ENCODE peak calls at places on chromosomes 4 and X, in four cellular contexts. C is DND-41; B is effector memory CD4-positive, alpha-beta T cell; A is cardiac muscle cell. M is an unnamed sample. For H3K4me1, the result is how much of the 10 kb centered on the place peaks cover.

GRCh38 chrX:152989292-152989658 is 4.6 kb downstream of the PNMA5 start:
- DNase-seq in B (no peak), A (peak), C (no peak), M (no peak)

GRCh38 chrX:344371-344901 is 25.8 kb upstream of the GTPBP6 start:
- DNase-seq in C (no peak), A (no peak), B (no peak), M (no peak)

GRCh38 chrX:134365923-134366322 is 94.0 kb upstream of the HPRT1 start:
- DNase-seq in A (no peak), C (no peak), B (no peak), M (no peak)

GRCh38 chr4:1082215-1083182 is 30.9 kb downstream of the RNF212 start:
- DNase-seq in C (no peak), A (peak), B (no peak), M (no peak)

GRCh38 chr4:26860922-26861433 is 337 bp downstream of the STIM2 start:
- DNase-seq in A (peak), C (peak), B (no peak), M (no peak)

GRCh38 chr4:5696341-5696740 is 12.0 kb downstream of the EVC2 start:
- DNase-seq in B (no peak), A (no peak), C (no peak), M (no peak)

GRCh38 chr4:25448379-25449109 is 71.5 kb downstream of the ANAPC4 start:
- DNase-seq in A (peak), B (no peak), C (no peak), M (no peak)

GRCh38 chrX:1558761-1559468 is 21.9 kb upstream of the P2RY8 start:
- DNase-seq in C (peak), B (no peak), A (no peak), M (no peak)

GRCh38 chr4:64341711-64342110 is 67.5 kb downstream of the TECRL start:
- DNase-seq in B (no peak), A (no peak), C (no peak), M (no peak)

GRCh38 chr4:110046588-110047049 is 133.9 kb downstream of the EGF start:
- DNase-seq in C (no peak), A (no peak), B (no peak), M (no peak)

GRCh38 chrX:108217877-108218276 is 126.3 kb downstream of the ATG4A start:
- DNase-seq in A (peak), C (no peak), B (no peak), M (no peak)

GRCh38 chr4:112170451-112170993 is 25.3 kb downstream of the FAM241A start:
- DNase-seq in B (no peak), A (peak), C (no peak), M (no peak)

GRCh38 chrX:139691493-139691842 is 16.5 kb downstream of the MCF2 start:
- DNase-seq in A (peak), C (no peak), B (no peak), M (no peak)

GRCh38 chr4:4425696-4426095 is 38.8 kb downstream of the NSG1 start:
- DNase-seq in A (no peak), C (no peak), B (no peak), M (no peak)

GRCh38 chr4:5292091-5292490 is 240.8 kb downstream of the STK32B start:
- DNase-seq in B (no peak), A (no peak), C (no peak), M (no peak)

GRCh38 chrX:119041175-119041574 is 31.6 kb upstream of the CT47C1 start:
- DNase-seq in A (peak), B (no peak), C (no peak), M (no peak)

GRCh38 chr4:151993521-151993920 is 232.7 kb upstream of the GATB start:
- DNase-seq in A (no peak), C (no peak), B (no peak), M (no peak)

GRCh38 chr4:182973421-182974340 is 56.5 kb upstream of the DCTD start:
- DNase-seq in A (peak), B (no peak), C (no peak), M (no peak)

GRCh38 chr4:128286474-128287158 is 997 bp downstream of the PGRMC2 start:
- DNase-seq in B (no peak), A (peak), C (peak), M (peak)

GRCh38 chr4:39544580-39545315 is 17.5 kb upstream of the UGDH start:
- DNase-seq in A (no peak), B (no peak), C (no peak), M (no peak)

GRCh38 chr4:176393306-176394013 is 73.7 kb downstream of the SPCS3 start:
- DNase-seq in B (no peak), C (no peak), A (no peak), M (no peak)

GRCh38 chr4:11480683-11481082 is 52.0 kb upstream of the HS3ST1 start:
- DNase-seq in B (no peak), A (peak), C (peak), M (no peak)

GRCh38 chr4:75338352-75338880 is 175.8 kb downstream of the RCHY1 start:
- DNase-seq in B (no peak), A (no peak), C (no peak), M (no peak)

GRCh38 chr4:106266201-106266600 is 49.8 kb downstream of the TBCK start:
- DNase-seq in B (no peak), A (peak), C (no peak), M (no peak)

GRCh38 chr4:165715211-165715610 is 157.8 kb upstream of the TLL1 start:
- DNase-seq in B (no peak), A (no peak), C (no peak), M (no peak)

GRCh38 chr4:90979551-90979950 is 852.4 kb downstream of the CCSER1 start:
- DNase-seq in B (no peak), C (no peak), A (no peak), M (no peak)

GRCh38 chr4:159016527-159017137 is 86.2 kb upstream of the RAPGEF2 start:
- DNase-seq in A (peak), C (no peak), B (no peak), M (no peak)

GRCh38 chrX:15277594-15277993 is 7.7 kb upstream of the ASB9 start:
- DNase-seq in A (peak), B (no peak), C (no peak), M (no peak)

GRCh38 chrX:16208601-16209000 is 41.3 kb downstream of the MAGEB17 start:
- DNase-seq in B (no peak), A (no peak), C (no peak), M (no peak)

GRCh38 chr4:75511841-75512240 is 2.4 kb downstream of the RCHY1 start:
- DNase-seq in A (peak), C (no peak), B (no peak), M (no peak)

GRCh38 chr4:16001484-16001858 is 38.5 kb upstream of the FGFBP2 start:
- DNase-seq in B (no peak), A (peak), C (peak), M (peak)

GRCh38 chr4:87489678-87490077 is 39.5 kb downstream of the SPARCL1 start:
- DNase-seq in B (no peak), A (peak), C (no peak), M (no peak)

GRCh38 chr4:165692082-165692481 is 181.0 kb upstream of the TLL1 start:
- DNase-seq in B (no peak), C (no peak), A (peak), M (no peak)

GRCh38 chrX:13827693-13828092 is 10.8 kb upstream of the GPM6B start:
- DNase-seq in C (no peak), B (no peak), A (no peak), M (no peak)

GRCh38 chrX:67555578-67556203 is 11.9 kb downstream of the AR start:
- DNase-seq in B (no peak), A (peak), C (peak), M (no peak)

DNA sequence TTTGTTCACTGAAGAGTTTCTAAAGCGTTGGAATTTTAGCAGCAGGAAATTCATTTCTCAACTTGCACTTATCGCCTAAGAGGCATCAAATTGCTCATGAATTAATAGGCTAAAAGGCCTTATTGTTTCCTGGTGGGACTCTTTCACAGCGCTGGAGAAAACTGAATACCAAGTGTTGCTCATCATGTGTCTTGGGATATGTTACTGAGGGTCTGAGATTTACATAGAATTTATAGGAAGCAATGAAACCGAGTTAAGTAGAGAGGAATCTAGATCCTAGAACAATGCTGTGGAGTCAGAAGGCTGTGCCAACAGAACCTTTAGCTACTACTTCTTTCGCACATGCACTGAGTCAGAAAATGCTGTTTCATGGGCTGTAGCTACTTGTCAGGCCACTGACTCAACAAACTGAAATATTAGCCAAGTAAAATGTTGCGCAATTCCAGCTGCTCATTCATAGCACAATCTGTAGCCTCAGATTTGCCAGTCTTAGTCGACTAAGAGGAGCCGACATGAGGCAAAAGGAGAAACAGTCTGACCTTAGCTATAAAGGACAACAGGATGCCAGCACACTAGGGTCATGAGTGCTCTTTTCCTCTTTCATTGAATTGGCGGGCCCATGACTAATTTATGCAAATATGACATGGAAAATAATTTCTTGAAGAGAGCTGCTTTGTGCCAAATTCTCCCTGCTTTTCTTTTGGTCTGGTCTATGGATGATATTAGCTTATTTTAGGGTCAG is 35.9 kb upstream of the CXCL8 start:
- DNase-seq in B (no peak), A (peak), C (no peak), M (no peak)
- H3K4me1 ChIP-seq in B (under half), A (under half), C (under half), M (under half)

DNA sequence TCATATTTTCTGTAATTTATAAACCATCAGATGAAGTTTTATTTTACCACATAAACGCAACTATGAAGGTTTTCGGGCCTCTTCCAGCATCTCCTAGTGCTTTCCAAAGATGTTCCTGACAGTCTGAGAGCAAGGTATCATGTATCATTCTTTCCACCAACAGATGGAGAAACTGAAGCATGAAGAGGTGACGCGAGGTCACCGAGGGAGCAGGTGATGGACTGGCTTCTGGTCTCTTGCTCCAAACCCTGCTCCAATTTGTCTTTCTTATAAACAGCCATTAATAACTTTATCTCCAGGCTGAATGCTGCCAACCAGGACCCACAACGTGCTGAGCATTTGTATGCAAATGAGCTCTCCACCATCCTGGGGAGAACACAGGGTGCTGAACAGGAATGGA is 86.3 kb upstream of the MAML3 start:
- DNase-seq in A (no peak), C (no peak), B (no peak), M (no peak)
- H3K4me1 ChIP-seq in A (half or more), C (under half), B (under half), M (under half)

GRCh38 chrX:68695206-68695845 is 47.9 kb downstream of the STARD8 start:
- DNase-seq in C (no peak), B (no peak), A (no peak), M (no peak)
- H3K4me1 ChIP-seq in C (under half), B (under half), A (under half), M (under half)

GRCh38 chr4:118757761-118758213 is 72.6 kb downstream of the METTL14 start:
- DNase-seq in A (peak), B (no peak), C (no peak), M (no peak)
- H3K4me1 ChIP-seq in A (under half), B (under half), C (under half), M (under half)

GRCh38 chr4:37662306-37662705 is 23.9 kb downstream of the RELL1 start:
- DNase-seq in A (no peak), B (no peak), C (no peak), M (no peak)

GRCh38 chr4:37664696-37665095 is 21.5 kb downstream of the RELL1 start:
- DNase-seq in C (no peak), A (no peak), B (no peak), M (no peak)

GRCh38 chr4:37661643-37662221 is 24.4 kb downstream of the RELL1 start:
- DNase-seq in B (no peak), A (no peak), C (no peak), M (no peak)

GRCh38 chr4:37663552-37663951 is 22.6 kb downstream of the RELL1 start:
- DNase-seq in B (no peak), A (no peak), C (no peak), M (no peak)

GRCh38 chr4:37662861-37663390 is 23.2 kb downstream of the RELL1 start:
- DNase-seq in A (no peak), B (no peak), C (no peak), M (no peak)
- H3K4me1 ChIP-seq in A (under half), B (under half), C (under half), M (under half)

GRCh38 chr4:98645527-98645926 is 12.9 kb downstream of the TSPAN5 start:
- DNase-seq in B (no peak), A (no peak), C (no peak), M (no peak)

GRCh38 chr4:98641393-98641792 is 17.0 kb downstream of the TSPAN5 start:
- DNase-seq in A (no peak), B (no peak), C (no peak), M (no peak)

GRCh38 chr4:98641906-98642668 is 16.3 kb downstream of the TSPAN5 start:
- DNase-seq in A (no peak), C (no peak), B (no peak), M (no peak)

GRCh38 chr4:98642991-98643426 is 15.4 kb downstream of the TSPAN5 start:
- DNase-seq in C (no peak), A (peak), B (no peak), M (no peak)

DNA sequence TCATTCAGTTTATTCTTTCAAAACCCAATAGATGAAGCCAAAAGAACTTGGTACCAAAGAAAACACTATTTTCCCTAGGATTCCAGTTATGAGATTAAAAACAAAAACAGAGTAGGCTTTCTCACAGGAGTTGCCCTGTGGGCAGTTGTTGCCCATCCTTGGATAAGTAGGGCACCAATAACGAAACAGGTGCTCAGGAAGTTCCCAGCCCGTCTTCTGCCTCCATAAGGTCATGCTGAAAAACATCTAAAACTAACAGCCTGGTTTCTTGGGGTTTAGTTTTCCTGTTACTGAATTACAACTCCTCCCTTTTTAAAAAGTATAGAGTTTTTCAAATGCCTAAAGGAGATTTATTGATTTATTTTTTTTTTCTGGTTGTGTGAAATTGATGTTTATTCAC is 14.7 kb downstream of the TSPAN5 start:
- DNase-seq in C (no peak), B (no peak), A (no peak), M (no peak)
- H3K4me1 ChIP-seq in C (under half), B (under half), A (under half), M (under half)

GRCh38 chr4:101973331-101973730 is 182.8 kb downstream of the BANK1 start:
- DNase-seq in A (no peak), C (no peak), B (no peak), M (no peak)
- H3K4me1 ChIP-seq in A (under half), C (under half), B (under half), M (under half)

DNA sequence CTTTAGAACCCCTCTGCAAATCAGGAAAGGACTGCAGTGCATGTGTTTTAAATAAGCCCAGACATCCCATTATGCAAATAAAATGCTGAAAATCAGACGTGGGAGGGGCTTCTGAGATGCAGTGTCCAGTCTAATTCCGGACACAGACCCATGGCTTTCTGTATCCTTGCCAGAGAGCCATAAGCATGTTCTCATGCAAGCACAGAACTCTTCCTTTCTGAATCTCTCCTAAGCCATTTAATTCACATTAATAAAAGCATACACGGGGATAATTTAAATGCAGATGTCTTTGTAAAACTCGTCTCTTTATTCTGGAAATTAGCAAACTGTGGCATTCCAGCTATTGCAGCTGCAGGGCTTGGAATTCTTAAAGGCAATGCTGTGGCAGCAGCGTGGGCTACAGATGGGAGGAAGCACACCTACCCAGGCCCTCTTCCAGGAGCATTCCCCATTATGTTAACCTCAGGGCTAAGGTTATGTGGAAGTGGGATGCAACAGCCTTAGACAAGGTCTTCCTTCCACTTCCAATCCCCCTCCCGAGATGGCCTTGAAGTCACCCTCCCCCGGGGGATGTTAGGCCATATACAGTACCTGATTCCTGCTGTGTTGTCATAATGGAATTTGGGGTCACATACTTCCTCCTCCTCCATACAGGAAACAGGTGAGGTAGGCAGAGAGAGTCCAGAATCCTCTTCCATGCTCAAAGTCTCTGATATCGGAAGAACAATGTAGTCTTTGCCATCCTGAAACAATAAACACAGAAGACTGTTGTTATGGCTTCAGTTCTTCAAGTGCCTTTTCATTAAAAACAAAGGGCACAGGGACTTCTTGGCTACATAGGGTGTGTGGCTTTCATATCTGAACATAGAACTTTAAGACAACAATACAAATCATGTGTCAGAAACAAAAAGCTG is 38.1 kb downstream of the KDR start:
- DNase-seq in C (no peak), A (no peak), B (no peak), M (no peak)
- H3K4me1 ChIP-seq in C (under half), A (under half), B (under half), M (under half)

DNA sequence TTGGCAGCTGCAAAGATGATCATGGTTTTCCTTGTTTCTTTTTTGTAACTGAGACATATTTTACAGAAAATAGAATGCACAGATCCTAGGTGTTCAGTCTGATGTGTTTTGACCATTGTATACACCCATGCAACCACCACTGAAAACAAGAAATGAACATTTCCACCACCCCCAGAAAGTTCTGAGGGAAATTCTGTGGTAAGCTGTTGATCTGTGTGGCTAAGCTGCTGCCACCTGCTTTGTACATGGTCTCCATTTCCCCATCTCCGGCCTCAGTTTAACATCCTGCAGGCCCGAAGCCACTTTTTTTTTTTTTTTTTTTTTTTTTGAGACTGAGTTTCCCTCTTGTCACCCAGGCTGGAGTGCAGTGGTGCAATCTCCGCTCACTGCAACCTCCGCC is 65.3 kb downstream of the NYX start:
- DNase-seq in C (peak), A (no peak), B (no peak), M (no peak)
- H3K4me1 ChIP-seq in C (under half), A (under half), B (under half), M (under half)

GRCh38 chr4:7348946-7349900 is 85.5 kb downstream of the PSAPL1 start:
- DNase-seq in C (no peak), B (no peak), A (no peak), M (no peak)
- H3K4me1 ChIP-seq in C (under half), B (under half), A (under half), M (under half)

M was measured in CD8-positive, alpha-beta memory T cell.